ENCODE peak calls at places on chromosomes 1 and 21, in six cellular contexts. Z is prostate gland, H is GM23338, Y is sigmoid colon, X is Panc1, I is endothelial cell of umbilical vein. L is an unnamed sample.

GRCh38 chr1:205592443-205593003 is 39.3 kb downstream of the ELK4 start:
- DNase-seq in I (no peak), X (no peak), Y (peak; percentile 58), H (no peak), Z (no peak), L (peak; percentile 55)

GRCh38 chr1:244077473-244078220 is 26.6 kb downstream of the ZBTB18 start:
- DNase-seq in I (no peak), Z (no peak), H (no peak), X (no peak), Y (no peak), L (peak; percentile 82)

GRCh38 chr1:178196631-178197030 is 102.7 kb downstream of the RASAL2 start:
- DNase-seq in Z (no peak), H (no peak), X (no peak), Y (no peak), I (no peak), L (no peak)

GRCh38 chr1:116853680-116854191 is 56.0 kb upstream of the PTGFRN start:
- DNase-seq in Y (no peak), X (peak; percentile 41), H (peak; percentile 75), I (peak; percentile 94), Z (peak; percentile 49), L (no peak)

GRCh38 chr1:206420471-206420870 is 49.8 kb upstream of the IKBKE start:
- DNase-seq in X (no peak), H (no peak), I (no peak), Y (no peak), Z (no peak), L (no peak)

GRCh38 chr1:82348487-82348886 is 547.8 kb downstream of the ADGRL2 start:
- DNase-seq in X (no peak), Y (no peak), Z (no peak), H (no peak), I (no peak), L (no peak)

GRCh38 chr1:3053986-3054385 is 15.0 kb upstream of the PRDM16 start:
- DNase-seq in X (no peak), Y (peak; percentile 25), I (no peak), H (no peak), Z (no peak), L (no peak)

GRCh38 chr1:26419494-26419893 is 8.9 kb downstream of the LIN28A start:
- DNase-seq in X (no peak), I (no peak), H (no peak), Y (no peak), Z (no peak), L (no peak)

GRCh38 chr1:235075955-235076308 is 52.7 kb downstream of the TOMM20 start:
- DNase-seq in H (no peak), X (no peak), I (no peak), Y (no peak), Z (no peak), L (no peak)

GRCh38 chr1:22709227-22709626 is 1.4 kb upstream of the EPHB2 start:
- DNase-seq in I (no peak), Z (no peak), Y (no peak), X (no peak), H (peak; percentile 77), L (peak; percentile 21)

GRCh38 chr1:109883248-109883955 is 27.2 kb upstream of the CSF1 start:
- DNase-seq in Y (peak; percentile 84), H (no peak), Z (no peak), I (no peak), X (no peak), L (no peak)

GRCh38 chr1:109641341-109641740 is 14.6 kb upstream of the GSTM4 start:
- DNase-seq in Z (no peak), H (no peak), Y (no peak), X (no peak), I (no peak), L (no peak)

GRCh38 chr1:152049291-152050073 is 12.7 kb upstream of the S100A11 start:
- DNase-seq in X (no peak), H (no peak), Y (no peak), Z (no peak), I (no peak), L (no peak)

GRCh38 chr1:28716336-28716735 is 20.4 kb upstream of the YTHDF2 start:
- DNase-seq in H (no peak), Y (no peak), X (no peak), Z (no peak), I (no peak), L (no peak)

GRCh38 chr1:234505774-234506114 is 26.8 kb upstream of the TARBP1 start:
- DNase-seq in I (no peak), H (no peak), X (no peak), Z (no peak), Y (no peak), L (no peak)

GRCh38 chr1:207798847-207799246 is 47.0 kb downstream of the CD46 start:
- DNase-seq in Z (no peak), Y (no peak), I (no peak), H (no peak), X (no peak), L (no peak)

GRCh38 chr21:26909972-26910371 is 56.9 kb downstream of the ADAMTS5 start:
- DNase-seq in X (no peak), Z (no peak), I (no peak), H (peak; percentile 89), Y (no peak), L (no peak)

GRCh38 chr1:195768936-195769335 is 839.3 kb downstream of the KCNT2 start:
- DNase-seq in Y (no peak), I (no peak), H (no peak), X (no peak), Z (no peak), L (no peak)

GRCh38 chr1:1281533-1282321 is 1.5 kb downstream of the SCNN1D start:
- DNase-seq in X (no peak), Y (peak; percentile 65), I (peak; percentile 21), Z (peak; percentile 73), H (no peak), L (no peak)

GRCh38 chr1:56645663-56646330 is 683 bp downstream of the PRKAA2 start:
- DNase-seq in H (peak; percentile 57), Y (peak; percentile 66), Z (peak; percentile 19), X (no peak), I (peak; percentile 36), L (no peak)

GRCh38 chr1:101653482-101653946 is 343.2 kb downstream of the OLFM3 start:
- DNase-seq in H (peak; percentile 85), Z (no peak), X (no peak), I (peak; percentile 39), Y (no peak), L (no peak)

DNA sequence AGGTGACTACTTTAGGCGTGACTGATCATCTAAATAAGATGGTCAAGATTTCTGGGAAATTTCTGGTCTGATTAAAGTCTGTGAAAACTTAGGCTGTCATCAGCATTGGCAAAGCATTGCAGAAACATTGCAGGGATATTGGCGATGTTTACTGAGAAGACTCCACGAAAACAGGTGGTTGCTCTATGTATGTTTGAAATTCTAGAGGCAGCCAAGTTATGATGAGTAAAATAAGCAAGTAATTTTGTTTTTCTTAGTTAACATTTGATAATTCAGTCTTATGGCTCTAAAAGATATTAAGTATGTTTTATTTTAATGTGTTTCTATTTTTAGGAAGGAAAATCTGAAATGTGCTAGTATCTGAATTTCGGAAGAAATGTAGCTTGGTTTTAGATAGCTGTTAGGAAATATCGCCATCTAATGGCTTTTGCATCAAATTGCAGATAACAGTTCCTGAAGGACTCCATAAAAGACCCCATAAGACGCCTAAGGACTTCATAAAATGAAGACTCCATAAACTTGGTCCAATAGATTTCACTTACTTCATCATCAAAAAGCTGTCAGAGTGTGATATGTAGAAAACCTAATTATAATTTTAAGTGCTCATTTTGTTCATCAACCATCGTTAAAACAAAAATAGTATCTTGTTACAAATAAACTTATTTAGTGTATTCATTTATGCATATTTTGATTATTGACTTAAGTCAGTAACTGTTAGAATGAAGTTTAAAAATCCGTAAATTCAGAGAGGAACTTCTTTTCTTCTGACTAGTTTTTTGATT is 344.6 kb downstream of the RYR2 start:
- DNase-seq in Z (no peak), H (peak; percentile 70), Y (no peak), I (peak; percentile 9), X (peak; percentile 38), L (no peak)
- TF ChIP-seq CTCF in Z (peak; percentile 37), H (peak; percentile 75), Y (peak; percentile 16), I (peak; percentile 24), X (peak; percentile 82), L (peak; percentile 47)

GRCh38 chr1:203870256-203870655 is 8.9 kb downstream of the SNRPE start:
- DNase-seq in H (no peak), Y (no peak), Z (no peak), I (no peak), X (no peak), L (no peak)

GRCh38 chr1:203867816-203868215 is 6.4 kb downstream of the SNRPE start:
- DNase-seq in X (no peak), Y (no peak), I (no peak), Z (no peak), H (no peak), L (no peak)

GRCh38 chr1:203873094-203873493 is 11.7 kb downstream of the SNRPE start:
- DNase-seq in I (no peak), H (no peak), Y (no peak), Z (no peak), X (no peak), L (no peak)

DNA sequence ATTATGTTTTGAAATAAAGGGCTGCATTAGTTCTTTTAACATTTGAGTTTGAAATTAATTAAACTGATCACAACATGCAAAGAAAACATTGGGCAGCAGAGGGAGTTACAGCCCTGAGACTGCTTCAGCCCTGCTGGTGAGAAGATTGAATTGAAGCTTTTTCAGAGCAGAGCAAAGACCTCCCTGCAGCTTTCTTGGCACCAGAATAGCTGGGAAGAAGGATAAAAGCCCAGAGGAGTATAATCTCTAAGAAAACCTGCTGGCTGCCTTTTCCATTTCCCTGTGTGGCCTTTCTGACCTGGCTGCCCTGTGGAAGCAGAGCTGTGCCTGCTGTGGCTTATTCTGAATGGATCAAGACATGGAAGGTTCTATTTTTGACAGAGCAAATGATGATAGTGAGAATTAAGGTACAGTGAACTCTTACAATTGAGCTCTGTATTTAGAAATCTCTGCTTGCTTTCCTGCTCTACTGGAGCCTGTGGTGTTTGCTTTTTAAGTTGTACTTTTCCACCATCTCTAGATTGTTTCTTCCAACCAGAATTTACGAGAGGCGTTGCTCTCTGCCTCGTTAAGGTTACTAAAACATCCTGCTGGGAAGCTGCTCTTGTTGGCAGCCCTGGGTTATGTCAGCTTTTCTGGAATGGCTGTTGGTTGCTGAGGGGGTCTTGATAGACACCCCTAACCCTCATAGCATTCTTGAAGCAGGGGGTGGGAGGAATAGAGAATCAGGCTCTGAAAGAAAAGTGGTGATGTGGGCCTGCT is 9.9 kb downstream of the SNRPE start:
- DNase-seq in H (peak; percentile 85), Y (peak; percentile 69), Z (peak; percentile 60), I (peak; percentile 82), X (no peak), L (no peak)
- H3K27ac ChIP-seq in H (peak overlapping the region; percentile 15), Y (no peak overlapping the region), Z (peak overlapping the region; percentile 82), I (no peak overlapping the region), X (peak overlapping the region; percentile 66), L (peak overlapping the region; percentile 11)

GRCh38 chr21:42737969-42738590 is 84.7 kb downstream of the PDE9A start:
- DNase-seq in Z (no peak), Y (peak; percentile 88), H (no peak), X (no peak), I (peak; percentile 25), L (peak; percentile 87)
- TF ChIP-seq POLR2AphosphoS5 in Z (no peak), Y (peak; percentile 25), H (no peak), X (no peak), I (no peak), L (peak; percentile 78)

DNA sequence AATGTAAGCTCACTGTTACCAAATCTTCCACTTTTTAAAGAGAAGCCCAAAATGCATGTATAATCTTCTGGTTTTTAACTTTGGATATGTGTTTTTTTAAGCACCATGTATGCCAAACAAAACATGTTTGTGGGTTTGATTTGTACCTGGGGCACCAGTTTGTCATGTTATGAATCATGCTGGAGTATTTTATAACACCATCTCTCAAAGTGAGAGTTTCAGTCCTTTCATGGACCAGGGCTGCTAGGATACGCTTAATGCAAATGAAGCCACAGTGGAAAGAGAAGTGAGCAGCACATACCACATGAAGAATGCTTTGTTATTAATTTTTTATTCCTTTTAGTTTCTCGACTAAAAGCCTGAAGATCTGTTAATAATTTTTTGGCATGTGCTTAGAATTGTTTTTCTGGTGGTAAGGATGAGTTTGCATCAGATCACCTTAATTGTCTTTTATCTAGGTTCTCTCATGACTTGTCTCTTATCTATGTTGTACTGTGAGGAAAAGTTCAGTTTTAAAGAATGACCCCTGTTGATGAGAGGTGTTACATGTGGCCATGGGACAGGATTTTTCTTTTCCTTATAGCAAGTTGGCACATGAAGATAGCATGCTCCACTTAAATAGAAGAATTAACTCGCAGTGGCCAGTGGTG is 2.0 kb upstream of the RABGAP1L start:
- DNase-seq in Z (no peak), X (no peak), H (no peak), Y (no peak), I (no peak), L (no peak)
- TF ChIP-seq CTCF in Z (no peak), X (no peak), H (no peak), Y (no peak), I (no peak), L (no peak)